ENCODE peak calls at places on chromosome 12, in seven cellular contexts. A is activated CD4-positive, alpha-beta T cell treated with anti-CD3 and anti-CD28 coated beads, Interleukin-2, amount 50 U/mL, for 1 hour; Z is left cardiac atrium; G is brain microvascular endothelial cell; C is epithelial cell of proximal tubule; B is stimulated activated naive CD4-positive, alpha-beta T cell; T is GM18507. S is an unnamed sample.

GRCh38 chr12:20188930-20189653 is 179.2 kb upstream of the PDE3A start:
- DNase-seq in A (no peak), Z (no peak), G (peak; percentile 20), C (no peak), B (no peak), T (no peak), S (no peak)

GRCh38 chr12:57239587-57240068 is 10.1 kb downstream of the SHMT2 start:
- DNase-seq in A (no peak), Z (no peak), G (no peak), C (no peak), B (no peak), T (no peak), S (no peak)

GRCh38 chr12:113909776-113910420 is 56.2 kb downstream of the RBM19 start:
- DNase-seq in A (no peak), Z (no peak), G (no peak), C (no peak), B (no peak), T (no peak), S (no peak)

GRCh38 chr12:108425238-108425795 is 86.2 kb upstream of the CMKLR1 start:
- DNase-seq in A (no peak), Z (no peak), G (no peak), C (no peak), B (no peak), T (no peak), S (no peak)

GRCh38 chr12:130633771-130634170 is 82.3 kb downstream of the RIMBP2 start:
- DNase-seq in A (no peak), Z (no peak), G (no peak), C (no peak), B (no peak), T (no peak), S (no peak)

GRCh38 chr12:16606201-16606849 is 363 bp upstream of the LMO3 start:
- DNase-seq in A (no peak), Z (peak; percentile 22), G (peak; percentile 9), C (no peak), B (no peak), T (no peak), S (no peak)

GRCh38 chr12:109099426-109100020 is 2.1 kb downstream of the UNG start:
- DNase-seq in A (no peak), Z (no peak), G (no peak), C (no peak), B (no peak), T (no peak), S (no peak)

GRCh38 chr12:111270773-111271172 is 98.1 kb downstream of the PHETA1 start:
- DNase-seq in A (no peak), Z (no peak), G (no peak), C (no peak), B (no peak), T (no peak), S (no peak)

GRCh38 chr12:12521044-12521485 is 41.6 kb downstream of the DUSP16 start:
- DNase-seq in A (no peak), Z (no peak), G (no peak), C (no peak), B (no peak), T (no peak), S (no peak)

GRCh38 chr12:64669270-64669842 is 59.1 kb downstream of the RASSF3 start:
- DNase-seq in A (peak; percentile 23), Z (peak; percentile 55), G (no peak), C (no peak), B (peak; percentile 36), T (no peak), S (peak; percentile 50)

GRCh38 chr12:104263580-104264358 is 39.8 kb upstream of the EID3 start:
- DNase-seq in A (no peak), Z (no peak), G (no peak), C (no peak), B (no peak), T (no peak), S (peak; percentile 51)

GRCh38 chr12:51281202-51281924 is 11.1 kb upstream of the SMAGP start:
- DNase-seq in A (no peak), Z (no peak), G (peak; percentile 42), C (no peak), B (no peak), T (no peak), S (no peak)

S was measured in AML-193.